ENCODE peak calls at places on chromosomes 7 and 10, in six cellular contexts. One of them, this sample, is unnamed.

GRCh38 chr7:5064391-5065106 is 18.9 kb downstream of the RBAK start:
- DNase-seq in fibroblast of lung: peak; percentile 34
- DNase-seq in astrocyte of the cerebellum: no peak
- DNase-seq in upper lobe of right lung: no peak
- DNase-seq in astrocyte of the spinal cord: peak; percentile 30
- DNase-seq in heart right ventricle: no peak
- DNase-seq in this sample: peak; percentile 18

GRCh38 chr7:73606801-73607691 is 17.3 kb downstream of the MLXIPL start:
- DNase-seq in fibroblast of lung: no peak
- DNase-seq in astrocyte of the cerebellum: no peak
- DNase-seq in upper lobe of right lung: peak; percentile 78
- DNase-seq in astrocyte of the spinal cord: peak; percentile 25
- DNase-seq in heart right ventricle: peak; percentile 32
- DNase-seq in this sample: peak; percentile 44

GRCh38 chr10:60413306-60414012 is 23.8 kb upstream of the ANK3 start:
- DNase-seq in fibroblast of lung: no peak
- DNase-seq in astrocyte of the cerebellum: no peak
- DNase-seq in upper lobe of right lung: no peak
- DNase-seq in astrocyte of the spinal cord: no peak
- DNase-seq in heart right ventricle: no peak
- DNase-seq in this sample: no peak

GRCh38 chr10:97356318-97356914 is 21.9 kb upstream of the FRAT2 start:
- DNase-seq in fibroblast of lung: no peak
- DNase-seq in astrocyte of the cerebellum: no peak
- DNase-seq in upper lobe of right lung: no peak
- DNase-seq in astrocyte of the spinal cord: no peak
- DNase-seq in heart right ventricle: no peak
- DNase-seq in this sample: no peak

GRCh38 chr7:15016726-15017125 is 114.2 kb upstream of the DGKB start:
- DNase-seq in fibroblast of lung: no peak
- DNase-seq in astrocyte of the cerebellum: no peak
- DNase-seq in upper lobe of right lung: no peak
- DNase-seq in astrocyte of the spinal cord: no peak
- DNase-seq in heart right ventricle: no peak
- DNase-seq in this sample: no peak

GRCh38 chr7:129423700-129424410 is 10.4 kb upstream of the STRIP2 start:
- DNase-seq in fibroblast of lung: peak; percentile 22
- DNase-seq in astrocyte of the cerebellum: no peak
- DNase-seq in upper lobe of right lung: no peak
- DNase-seq in astrocyte of the spinal cord: peak; percentile 7
- DNase-seq in heart right ventricle: no peak
- DNase-seq in this sample: peak; percentile 60

GRCh38 chr7:138226851-138227250 is 150.6 kb downstream of the AKR1D1 start:
- DNase-seq in fibroblast of lung: no peak
- DNase-seq in astrocyte of the cerebellum: no peak
- DNase-seq in upper lobe of right lung: no peak
- DNase-seq in astrocyte of the spinal cord: no peak
- DNase-seq in heart right ventricle: no peak
- DNase-seq in this sample: no peak

GRCh38 chr7:93011351-93012294 is 106.2 kb downstream of the SAMD9 start:
- DNase-seq in fibroblast of lung: peak; percentile 99
- DNase-seq in astrocyte of the cerebellum: peak; percentile 95
- DNase-seq in upper lobe of right lung: no peak
- DNase-seq in astrocyte of the spinal cord: peak; percentile 96
- DNase-seq in heart right ventricle: no peak
- DNase-seq in this sample: peak; percentile 97

GRCh38 chr10:67665491-67665890 is 30.5 kb downstream of the CTNNA3 start:
- DNase-seq in fibroblast of lung: no peak
- DNase-seq in astrocyte of the cerebellum: no peak
- DNase-seq in upper lobe of right lung: no peak
- DNase-seq in astrocyte of the spinal cord: no peak
- DNase-seq in heart right ventricle: peak; percentile 43
- DNase-seq in this sample: no peak

GRCh38 chr10:127948791-127949190 is 41.9 kb downstream of the PTPRE start:
- DNase-seq in fibroblast of lung: no peak
- DNase-seq in astrocyte of the cerebellum: no peak
- DNase-seq in upper lobe of right lung: no peak
- DNase-seq in astrocyte of the spinal cord: no peak
- DNase-seq in heart right ventricle: no peak
- DNase-seq in this sample: no peak

GRCh38 chr7:41024126-41024525 is 678.8 kb downstream of the INHBA start:
- DNase-seq in fibroblast of lung: peak; percentile 67
- DNase-seq in astrocyte of the cerebellum: no peak
- DNase-seq in upper lobe of right lung: no peak
- DNase-seq in astrocyte of the spinal cord: no peak
- DNase-seq in heart right ventricle: no peak
- DNase-seq in this sample: no peak

GRCh38 chr10:101829561-101830315 is 11.5 kb upstream of the OGA start:
- DNase-seq in fibroblast of lung: no peak
- DNase-seq in astrocyte of the cerebellum: no peak
- DNase-seq in upper lobe of right lung: peak; percentile 76
- DNase-seq in astrocyte of the spinal cord: no peak
- DNase-seq in heart right ventricle: no peak
- DNase-seq in this sample: no peak

GRCh38 chr10:49679480-49679893 is at the start of gene C10orf53:
- DNase-seq in fibroblast of lung: peak; percentile 37
- DNase-seq in astrocyte of the cerebellum: no peak
- DNase-seq in upper lobe of right lung: no peak
- DNase-seq in astrocyte of the spinal cord: peak; percentile 15
- DNase-seq in heart right ventricle: peak; percentile 28
- DNase-seq in this sample: peak; percentile 41

GRCh38 chr10:114953047-114953446 is 15.1 kb downstream of the TRUB1 start:
- DNase-seq in fibroblast of lung: no peak
- DNase-seq in astrocyte of the cerebellum: no peak
- DNase-seq in upper lobe of right lung: no peak
- DNase-seq in astrocyte of the spinal cord: no peak
- DNase-seq in heart right ventricle: no peak
- DNase-seq in this sample: no peak

GRCh38 chr7:74405191-74405898 is 48.4 kb upstream of the GTF2IRD1 start:
- DNase-seq in fibroblast of lung: no peak
- DNase-seq in astrocyte of the cerebellum: no peak
- DNase-seq in upper lobe of right lung: no peak
- DNase-seq in astrocyte of the spinal cord: no peak
- DNase-seq in heart right ventricle: no peak
- DNase-seq in this sample: no peak

GRCh38 chr7:151680810-151681209 is 161.1 kb upstream of the RHEB start:
- DNase-seq in fibroblast of lung: no peak
- DNase-seq in astrocyte of the cerebellum: no peak
- DNase-seq in upper lobe of right lung: no peak
- DNase-seq in astrocyte of the spinal cord: no peak
- DNase-seq in heart right ventricle: no peak
- DNase-seq in this sample: peak; percentile 71

GRCh38 chr10:89414879-89415821 is 782 bp downstream of the IFIT5 start:
- DNase-seq in fibroblast of lung: peak; percentile 49
- DNase-seq in astrocyte of the cerebellum: no peak
- DNase-seq in upper lobe of right lung: peak; percentile 82
- DNase-seq in astrocyte of the spinal cord: peak; percentile 43
- DNase-seq in heart right ventricle: peak; percentile 47
- DNase-seq in this sample: peak; percentile 58

DNA sequence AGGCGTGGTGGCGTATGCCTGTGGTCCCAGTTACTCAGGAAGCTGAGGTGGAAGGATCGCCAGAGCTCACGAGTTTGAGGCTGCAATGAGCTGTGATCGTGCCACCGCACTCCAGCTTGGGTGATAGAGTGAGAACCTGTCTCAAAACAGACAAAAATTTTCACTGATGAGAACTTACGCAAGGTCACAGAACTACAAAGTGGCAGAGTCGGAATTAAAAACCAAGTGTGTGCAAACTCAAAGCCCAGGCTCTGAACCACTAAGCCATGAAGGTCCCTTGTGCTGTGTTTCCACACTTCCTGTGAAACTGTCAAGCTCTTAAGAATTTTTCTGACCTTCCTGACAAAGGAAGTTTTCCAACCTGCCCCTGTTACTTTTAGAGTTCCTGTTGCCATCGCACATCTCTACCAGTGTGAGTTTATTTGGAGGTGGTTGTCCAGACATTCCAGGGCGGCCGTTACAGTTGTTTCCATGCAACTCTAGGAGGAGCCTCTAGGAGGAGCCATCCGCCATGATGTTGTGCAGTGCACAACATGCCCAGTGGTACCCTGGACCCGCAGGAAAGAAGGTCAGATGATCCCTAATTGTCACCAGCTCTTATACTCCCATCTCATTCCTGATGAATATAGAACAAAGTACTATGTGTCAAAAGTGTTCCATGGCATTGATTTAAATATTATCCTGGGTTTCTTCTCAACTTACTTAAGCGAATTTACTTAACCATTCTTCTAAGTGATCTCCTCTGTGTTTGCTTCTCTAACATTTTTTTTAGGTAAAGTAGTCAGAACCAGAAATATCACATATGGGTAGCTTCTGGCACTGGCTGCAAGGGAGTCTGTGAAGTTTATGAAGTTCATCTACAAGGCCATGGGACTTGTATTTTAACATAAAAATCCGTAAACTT is 49.0 kb upstream of the LYZL1 start:
- DNase-seq in fibroblast of lung: no peak
- DNase-seq in astrocyte of the cerebellum: no peak
- DNase-seq in upper lobe of right lung: no peak
- DNase-seq in astrocyte of the spinal cord: no peak
- DNase-seq in heart right ventricle: no peak
- DNase-seq in this sample: peak; percentile 39
- TF ChIP-seq CTCF in fibroblast of lung: peak; percentile 37
- TF ChIP-seq CTCF in astrocyte of the cerebellum: peak; percentile 31
- TF ChIP-seq CTCF in upper lobe of right lung: peak; percentile 32
- TF ChIP-seq CTCF in astrocyte of the spinal cord: peak; percentile 58
- TF ChIP-seq CTCF in heart right ventricle: peak; percentile 45
- TF ChIP-seq CTCF in this sample: peak; percentile 66

GRCh38 chr10:78461333-78461732 is 427.7 kb downstream of the RPS24 start:
- DNase-seq in fibroblast of lung: no peak
- DNase-seq in astrocyte of the cerebellum: no peak
- DNase-seq in upper lobe of right lung: no peak
- DNase-seq in astrocyte of the spinal cord: no peak
- DNase-seq in heart right ventricle: no peak
- DNase-seq in this sample: no peak

GRCh38 chr10:78460204-78460603 is 426.5 kb downstream of the RPS24 start:
- DNase-seq in fibroblast of lung: no peak
- DNase-seq in astrocyte of the cerebellum: no peak
- DNase-seq in upper lobe of right lung: no peak
- DNase-seq in astrocyte of the spinal cord: no peak
- DNase-seq in heart right ventricle: no peak
- DNase-seq in this sample: no peak

GRCh38 chr10:78457804-78458483 is 424.3 kb downstream of the RPS24 start:
- DNase-seq in fibroblast of lung: peak; percentile 97
- DNase-seq in astrocyte of the cerebellum: peak; percentile 92
- DNase-seq in upper lobe of right lung: no peak
- DNase-seq in astrocyte of the spinal cord: peak; percentile 81
- DNase-seq in heart right ventricle: no peak
- DNase-seq in this sample: peak; percentile 79

GRCh38 chr10:78459639-78460037 is 426.0 kb downstream of the RPS24 start:
- DNase-seq in fibroblast of lung: no peak
- DNase-seq in astrocyte of the cerebellum: no peak
- DNase-seq in upper lobe of right lung: no peak
- DNase-seq in astrocyte of the spinal cord: no peak
- DNase-seq in heart right ventricle: no peak
- DNase-seq in this sample: no peak

GRCh38 chr10:78458983-78459638 is 425.4 kb downstream of the RPS24 start:
- DNase-seq in fibroblast of lung: peak; percentile 93
- DNase-seq in astrocyte of the cerebellum: peak; percentile 16
- DNase-seq in upper lobe of right lung: no peak
- DNase-seq in astrocyte of the spinal cord: peak; percentile 64
- DNase-seq in heart right ventricle: no peak
- DNase-seq in this sample: peak; percentile 73
- H3K4me3 ChIP-seq in fibroblast of lung: no peak overlapping the region
- H3K4me3 ChIP-seq in astrocyte of the cerebellum: no peak overlapping the region
- H3K4me3 ChIP-seq in upper lobe of right lung: no peak overlapping the region
- H3K4me3 ChIP-seq in astrocyte of the spinal cord: no peak overlapping the region
- H3K4me3 ChIP-seq in heart right ventricle: no peak overlapping the region
- H3K4me3 ChIP-seq in this sample: no peak overlapping the region

GRCh38 chr10:85612833-85613232 is 753.8 kb downstream of the GRID1 start:
- DNase-seq in fibroblast of lung: no peak
- DNase-seq in astrocyte of the cerebellum: no peak
- DNase-seq in upper lobe of right lung: no peak
- DNase-seq in astrocyte of the spinal cord: no peak
- DNase-seq in heart right ventricle: no peak
- DNase-seq in this sample: no peak
- TF ChIP-seq CTCF in fibroblast of lung: no peak
- TF ChIP-seq CTCF in astrocyte of the cerebellum: peak; percentile 6
- TF ChIP-seq CTCF in upper lobe of right lung: no peak
- TF ChIP-seq CTCF in astrocyte of the spinal cord: no peak
- TF ChIP-seq CTCF in heart right ventricle: peak; percentile 36
- TF ChIP-seq CTCF in this sample: no peak

GRCh38 chr10:87505366-87506113 is 847 bp downstream of the MINPP1 start:
- DNase-seq in fibroblast of lung: peak; percentile 53
- DNase-seq in astrocyte of the cerebellum: no peak
- DNase-seq in upper lobe of right lung: peak; percentile 82
- DNase-seq in astrocyte of the spinal cord: peak; percentile 52
- DNase-seq in heart right ventricle: peak; percentile 34
- DNase-seq in this sample: peak; percentile 56

GRCh38 chr10:87504667-87505365 is at the start of gene MINPP1:
- DNase-seq in fibroblast of lung: peak; percentile 88
- DNase-seq in astrocyte of the cerebellum: peak; percentile 27
- DNase-seq in upper lobe of right lung: peak; percentile 92
- DNase-seq in astrocyte of the spinal cord: peak; percentile 83
- DNase-seq in heart right ventricle: peak; percentile 77
- DNase-seq in this sample: peak; percentile 84

GRCh38 chr10:87510025-87510424 is 5.3 kb downstream of the MINPP1 start:
- DNase-seq in fibroblast of lung: no peak
- DNase-seq in astrocyte of the cerebellum: no peak
- DNase-seq in upper lobe of right lung: no peak
- DNase-seq in astrocyte of the spinal cord: no peak
- DNase-seq in heart right ventricle: no peak
- DNase-seq in this sample: no peak

GRCh38 chr10:87506988-87507387 is 2.3 kb downstream of the MINPP1 start:
- DNase-seq in fibroblast of lung: no peak
- DNase-seq in astrocyte of the cerebellum: no peak
- DNase-seq in upper lobe of right lung: no peak
- DNase-seq in astrocyte of the spinal cord: no peak
- DNase-seq in heart right ventricle: no peak
- DNase-seq in this sample: no peak

DNA sequence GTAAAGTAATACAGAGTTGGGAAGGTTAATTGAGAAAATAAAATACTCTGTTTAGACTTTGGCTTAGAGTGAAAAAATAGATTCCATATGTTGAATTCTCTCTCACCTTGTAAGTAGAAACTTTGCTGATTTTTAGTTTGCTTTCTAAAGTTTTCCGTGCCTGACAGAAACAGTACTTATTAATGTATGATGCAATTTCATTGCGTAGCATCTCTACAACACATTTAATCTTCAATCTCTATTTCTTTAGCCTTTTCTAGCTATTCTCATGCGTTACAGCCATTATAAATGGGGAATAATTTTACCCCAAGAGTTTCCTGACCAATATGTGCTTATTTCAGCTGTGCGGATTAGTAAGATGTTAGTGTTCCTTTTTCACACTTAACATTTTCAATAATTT is 3.2 kb downstream of the MINPP1 start:
- DNase-seq in fibroblast of lung: no peak
- DNase-seq in astrocyte of the cerebellum: no peak
- DNase-seq in upper lobe of right lung: no peak
- DNase-seq in astrocyte of the spinal cord: no peak
- DNase-seq in heart right ventricle: no peak
- DNase-seq in this sample: no peak
- H3K4me3 ChIP-seq in fibroblast of lung: no peak overlapping the region
- H3K4me3 ChIP-seq in astrocyte of the cerebellum: no peak overlapping the region
- H3K4me3 ChIP-seq in upper lobe of right lung: no peak overlapping the region
- H3K4me3 ChIP-seq in astrocyte of the spinal cord: no peak overlapping the region
- H3K4me3 ChIP-seq in heart right ventricle: no peak overlapping the region
- H3K4me3 ChIP-seq in this sample: no peak overlapping the region

This sample was measured in cardiac fibroblast.